ENCODE peak calls at places on chromosomes 5 and 9, in ten cellular contexts. B, L, F, V, S, Z, I, J, D and E are unnamed samples.

GRCh38 chr9:129437626-129438323 is 183.1 kb downstream of the C9orf50 start:
- DNase-seq in D (no peak), Z (peak; percentile 77), B (no peak), J (no peak), F (peak; percentile 75), I (no peak), V (no peak), L (peak; percentile 30), S (peak; percentile 63), E (peak; percentile 71)

GRCh38 chr5:88999853-89000252 is 116.9 kb upstream of the MEF2C start:
- DNase-seq in I (no peak), S (no peak), B (no peak), L (no peak), Z (no peak), V (no peak), D (no peak), F (no peak), J (no peak), E (no peak)

GRCh38 chr9:131824175-131824594 is 84.3 kb upstream of the RAPGEF1 start:
- DNase-seq in Z (no peak), J (no peak), L (no peak), V (no peak), F (no peak), B (no peak), D (no peak), S (no peak), I (no peak), E (no peak)

GRCh38 chr5:28561522-28561921 is 1523.1 kb upstream of the CDH9 start:
- DNase-seq in B (no peak), D (no peak), Z (no peak), S (no peak), L (no peak), F (no peak), V (no peak), J (no peak), I (no peak), E (no peak)

GRCh38 chr9:101514056-101514455 is 19.6 kb upstream of the RNF20 start:
- DNase-seq in V (no peak), B (peak; percentile 71), J (no peak), L (no peak), S (no peak), F (no peak), Z (no peak), D (peak; percentile 37), I (no peak), E (no peak)

GRCh38 chr9:115939065-115939765 is 214.4 kb upstream of the PAPPA start:
- DNase-seq in I (no peak), F (no peak), B (peak; percentile 90), Z (no peak), J (no peak), D (no peak), L (no peak), V (no peak), S (no peak), E (no peak)

GRCh38 chr5:155700333-155700732 is 626.6 kb upstream of the SGCD start:
- DNase-seq in S (no peak), D (no peak), Z (no peak), V (no peak), J (no peak), I (peak; percentile 5), F (no peak), B (no peak), L (no peak), E (no peak)

GRCh38 chr5:133259199-133259997 is 207.6 kb downstream of the HSPA4 start:
- DNase-seq in Z (no peak), J (no peak), D (no peak), S (no peak), V (no peak), I (no peak), L (no peak), F (no peak), B (no peak), E (no peak)

GRCh38 chr9:136697146-136697820 is 10.0 kb upstream of the AGPAT2 start:
- DNase-seq in V (no peak), S (no peak), J (no peak), D (no peak), F (no peak), Z (no peak), I (no peak), L (no peak), B (no peak), E (peak; percentile 35)

GRCh38 chr5:170126626-170127025 is 20.9 kb downstream of the FOXI1 start:
- DNase-seq in B (no peak), I (no peak), Z (no peak), J (no peak), D (no peak), S (no peak), F (no peak), L (no peak), V (no peak), E (no peak)

GRCh38 chr5:170572453-170572852 is 68.6 kb downstream of the KCNIP1 start:
- DNase-seq in I (peak; percentile 54), S (no peak), V (no peak), B (peak; percentile 38), Z (no peak), F (no peak), L (no peak), J (no peak), D (no peak), E (no peak)

GRCh38 chr9:115524467-115525059 is 406.6 kb upstream of the TNC start:
- DNase-seq in D (peak; percentile 80), I (peak; percentile 30), V (no peak), Z (no peak), B (peak; percentile 59), J (peak; percentile 10), F (no peak), L (no peak), S (peak; percentile 44), E (no peak)

GRCh38 chr5:172843825-172844576 is 9.9 kb downstream of the ERGIC1 start:
- DNase-seq in B (no peak), D (no peak), F (no peak), I (no peak), Z (no peak), V (peak; percentile 55), S (no peak), L (no peak), J (no peak), E (no peak)

GRCh38 chr5:138819065-138819464 is 56.1 kb downstream of the LRRTM2 start:
- DNase-seq in I (no peak), S (no peak), B (no peak), D (no peak), V (no peak), L (no peak), Z (no peak), J (no peak), F (no peak), E (no peak)

GRCh38 chr5:137498736-137499505 is at the start of gene SPOCK1:
- DNase-seq in I (peak; percentile 74), D (peak; percentile 52), V (peak; percentile 87), B (peak; percentile 39), F (peak; percentile 83), J (peak; percentile 65), Z (peak; percentile 81), S (peak; percentile 94), L (peak; percentile 78), E (peak; percentile 16)

GRCh38 chr5:37695651-37696050 is 144.2 kb downstream of the GDNF start:
- DNase-seq in D (no peak), S (no peak), J (no peak), I (no peak), V (no peak), L (no peak), B (no peak), F (no peak), Z (no peak), E (no peak)

GRCh38 chr5:37701868-37702267 is 138.0 kb downstream of the GDNF start:
- DNase-seq in F (no peak), J (no peak), I (no peak), S (no peak), B (no peak), Z (no peak), L (no peak), D (no peak), V (no peak), E (no peak)

GRCh38 chr5:37694867-37695266 is 145.0 kb downstream of the GDNF start:
- DNase-seq in I (no peak), L (no peak), Z (no peak), J (no peak), B (no peak), F (no peak), D (no peak), S (no peak), V (no peak), E (no peak)

GRCh38 chr5:37696190-37697021 is 143.4 kb downstream of the GDNF start:
- DNase-seq in J (no peak), F (no peak), B (peak; percentile 76), Z (no peak), D (peak; percentile 55), I (no peak), L (no peak), S (no peak), V (no peak), E (no peak)
- TF ChIP-seq CTCF in J (no peak), F (no peak), B (no peak), Z (no peak), D (no peak), I (no peak), L (no peak), S (no peak), V (no peak), E (no peak)

GRCh38 chr9:21056931-21057330 is 20.8 kb downstream of the IFNB1 start:
- DNase-seq in L (no peak), V (no peak), D (peak; percentile 13), S (no peak), B (peak; percentile 21), J (no peak), I (no peak), F (no peak), Z (no peak), E (no peak)

GRCh38 chr9:21060919-21061561 is 16.7 kb downstream of the IFNB1 start:
- DNase-seq in F (no peak), B (peak; percentile 19), V (no peak), I (peak; percentile 41), L (no peak), D (peak; percentile 44), J (peak; percentile 10), S (no peak), Z (no peak), E (no peak)
- TF ChIP-seq CTCF in F (no peak), B (no peak), V (no peak), I (no peak), L (no peak), D (peak; percentile 15), J (no peak), S (no peak), Z (no peak), E (no peak)

DNA sequence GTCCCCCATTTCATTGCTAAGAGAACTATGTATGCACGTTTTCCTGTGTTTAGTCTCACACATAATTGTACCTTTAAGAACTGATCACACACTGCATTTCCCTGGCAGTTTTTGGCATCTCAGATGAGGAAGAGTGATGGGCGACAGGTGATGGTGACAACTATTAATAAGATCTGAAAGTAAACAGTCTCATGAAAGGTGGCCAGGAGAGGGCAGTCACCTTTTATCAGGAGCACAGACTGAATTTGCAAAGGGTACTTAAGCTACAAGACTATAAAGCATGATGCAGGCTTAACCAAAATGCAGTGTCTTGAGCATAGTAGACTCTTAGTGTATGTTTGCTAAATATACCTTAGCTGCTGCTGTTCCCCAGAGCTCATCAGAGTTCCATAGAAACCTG is 91.5 kb downstream of the GHR start:
- DNase-seq in D (no peak), I (peak; percentile 29), V (no peak), L (no peak), F (no peak), B (no peak), Z (no peak), S (no peak), J (no peak), E (no peak)
- TF ChIP-seq CTCF in D (no peak), I (no peak), V (no peak), L (no peak), F (no peak), B (no peak), Z (no peak), S (no peak), J (no peak), E (no peak)

GRCh38 chr5:55226027-55226933 is 835 bp downstream of the MCIDAS start:
- DNase-seq in V (peak; percentile 77), L (peak; percentile 90), Z (no peak), F (no peak), S (peak; percentile 89), J (peak; percentile 70), B (no peak), I (peak; percentile 75), D (no peak), E (peak; percentile 47)
- TF ChIP-seq CTCF in V (no peak), L (peak; percentile 84), Z (peak; percentile 24), F (no peak), S (peak; percentile 62), J (peak; percentile 35), B (peak; percentile 37), I (peak; percentile 82), D (peak; percentile 65), E (no peak)